ENCODE peak calls at places on chromosomes 4 and X, in six cellular contexts. E, P, Z, O, J and H are unnamed samples.

GRCh38 chr4:8325284-8325973 is 55.9 kb downstream of the HTRA3 start:
- DNase-seq in E (no peak), P (peak), Z (no peak), O (no peak), J (no peak), H (no peak)

GRCh38 chr4:183876268-183876934 is 28.7 kb upstream of the STOX2 start:
- DNase-seq in E (peak), P (peak), Z (peak), O (no peak), J (no peak), H (peak)

GRCh38 chrX:100649550-100650356 is 5.8 kb downstream of the SRPX2 start:
- DNase-seq in E (no peak), P (peak), Z (peak), O (no peak), J (no peak), H (peak)

GRCh38 chr4:8818063-8818881 is 53.4 kb downstream of the HMX1 start:
- DNase-seq in E (peak), P (peak), Z (no peak), O (no peak), J (no peak), H (peak)

GRCh38 chr4:90246841-90247240 is 119.6 kb downstream of the CCSER1 start:
- DNase-seq in E (no peak), P (no peak), Z (peak), O (no peak), J (no peak), H (no peak)

GRCh38 chrX:14356401-14356800 is 172.9 kb upstream of the GLRA2 start:
- DNase-seq in E (no peak), P (no peak), Z (peak), O (no peak), J (no peak), H (no peak)

GRCh38 chr4:88341227-88342192 is 37.1 kb upstream of the HERC6 start:
- DNase-seq in E (no peak), P (no peak), Z (peak), O (no peak), J (no peak), H (peak)

GRCh38 chr4:187711586-187711985 is 284.0 kb upstream of the ZFP42 start:
- DNase-seq in E (no peak), P (no peak), Z (no peak), O (no peak), J (no peak), H (no peak)

GRCh38 chrX:78517124-78517523 is 142.0 kb downstream of the RTL3 start:
- DNase-seq in E (no peak), P (no peak), Z (peak), O (peak), J (peak), H (no peak)

GRCh38 chr4:185307136-185307950 is 88.4 kb downstream of the LRP2BP start:
- DNase-seq in E (no peak), P (no peak), Z (peak), O (no peak), J (no peak), H (no peak)

GRCh38 chrX:9844936-9845573 is 58.8 kb downstream of the SHROOM2 start:
- DNase-seq in E (no peak), P (no peak), Z (no peak), O (no peak), J (no peak), H (no peak)